ENCODE peak calls at places on chromosome 22, in eight cellular contexts. R is central memory CD4-positive, alpha-beta T cell; C is hepatic stellate cell; T is GM23338; Q is COLO829; Z is DMS153; K is activated T-helper 1 cell treated with anti-CD3 and anti-CD28 coated beads, Interleukin-12 subunit alpha, Interleukin-12 subunit beta, Interleukin-2, Interleukin-4 antibody, amounts not matched to agents 30 ng/mL and 10 ng/mL and 1 ng/mL, durations not matched to agents 14 hours and 24 hours and 36 hours; H is T-helper 1 cell. A is an unnamed sample.

GRCh38 chr22:46971141-46971775 is 208.8 kb downstream of the TBC1D22A start:
- DNase-seq in H (no peak), Z (peak; percentile 28), Q (no peak), C (no peak), R (no peak), T (no peak), K (no peak), A (no peak)

GRCh38 chr22:29510542-29510941 is 30.5 kb downstream of the NEFH start:
- DNase-seq in Q (no peak), K (no peak), T (no peak), C (no peak), Z (no peak), H (no peak), R (no peak), A (no peak)

GRCh38 chr22:30021881-30022619 is 58.2 kb upstream of the HORMAD2 start:
- DNase-seq in H (no peak), R (no peak), T (no peak), K (no peak), Z (no peak), Q (no peak), C (no peak), A (no peak)

GRCh38 chr22:26648761-26649363 is 8.5 kb upstream of the MIAT start:
- DNase-seq in K (no peak), R (no peak), Q (no peak), H (no peak), Z (no peak), C (no peak), T (no peak), A (no peak)

GRCh38 chr22:47380692-47381091 is 618.2 kb downstream of the TBC1D22A start:
- DNase-seq in R (no peak), Q (no peak), T (no peak), Z (no peak), K (no peak), C (no peak), H (no peak), A (no peak)

GRCh38 chr22:38313384-38313955 is 3.8 kb downstream of the CSNK1E start:
- DNase-seq in T (no peak), H (no peak), R (peak; percentile 36), C (peak; percentile 85), K (no peak), Z (no peak), Q (no peak), A (no peak)

GRCh38 chr22:21995660-21996059 is 13.1 kb upstream of the TOP3B start:
- DNase-seq in K (no peak), Z (no peak), R (no peak), C (no peak), T (no peak), H (no peak), Q (no peak), A (no peak)

GRCh38 chr22:43308451-43309235 is 34.5 kb downstream of the SCUBE1 start:
- DNase-seq in Q (no peak), R (no peak), K (no peak), Z (peak; percentile 34), H (no peak), T (peak; percentile 34), C (no peak), A (no peak)

GRCh38 chr22:20741634-20742581 is 32.0 kb upstream of the SERPIND1 start:
- DNase-seq in R (peak; percentile 31), C (peak; percentile 18), Z (no peak), Q (peak; percentile 62), H (peak; percentile 47), K (peak; percentile 15), T (peak; percentile 77), A (peak; percentile 44)

GRCh38 chr22:46813816-46814597 is 51.6 kb downstream of the TBC1D22A start:
- DNase-seq in C (peak; percentile 55), R (no peak), Q (no peak), K (no peak), H (no peak), T (no peak), Z (no peak), A (no peak)

GRCh38 chr22:49005557-49005956 is 822.1 kb downstream of the BRD1 start:
- DNase-seq in T (no peak), H (no peak), K (no peak), Q (no peak), R (no peak), C (no peak), Z (no peak), A (no peak)

GRCh38 chr22:49574861-49575702 is 252.6 kb downstream of the BRD1 start:
- DNase-seq in T (no peak), Z (no peak), C (no peak), Q (no peak), R (no peak), H (no peak), K (no peak), A (no peak)

GRCh38 chr22:41902016-41902415 is 12.9 kb downstream of the SHISA8 start:
- DNase-seq in Z (no peak), H (no peak), T (no peak), K (no peak), R (no peak), Q (no peak), C (no peak), A (no peak)

GRCh38 chr22:43967069-43967468 is 11.8 kb downstream of the SAMM50 start:
- DNase-seq in R (no peak), H (no peak), C (no peak), K (no peak), T (no peak), Q (no peak), Z (no peak), A (no peak)

GRCh38 chr22:40951795-40952602 is 821 bp downstream of the RBX1 start:
- DNase-seq in C (no peak), T (peak; percentile 23), R (no peak), H (no peak), K (no peak), Q (no peak), Z (no peak), A (no peak)

GRCh38 chr22:50403701-50404101 is 60.6 kb downstream of the PPP6R2 start:
- DNase-seq in T (no peak), H (no peak), K (no peak), R (no peak), Q (no peak), Z (no peak), C (no peak), A (no peak)

GRCh38 chr22:47310601-47311000 is 548.2 kb downstream of the TBC1D22A start:
- DNase-seq in Z (no peak), C (no peak), Q (no peak), T (no peak), R (no peak), H (no peak), K (no peak), A (no peak)

GRCh38 chr22:33666661-33667619 is 253.3 kb downstream of the LARGE1 start:
- DNase-seq in R (no peak), Z (no peak), K (no peak), C (no peak), Q (no peak), H (no peak), T (peak; percentile 60), A (no peak)

GRCh38 chr22:46369716-46370583 is 34.4 kb downstream of the TRMU start:
- DNase-seq in H (no peak), C (no peak), K (no peak), R (no peak), Z (no peak), T (no peak), Q (no peak), A (no peak)

GRCh38 chr22:31075961-31076360 is 5.2 kb upstream of the SMTN start:
- DNase-seq in K (no peak), T (no peak), Z (no peak), Q (no peak), C (peak; percentile 58), R (no peak), H (no peak), A (no peak)

GRCh38 chr22:42509548-42509947 is 10.0 kb downstream of the RRP7A start:
- DNase-seq in Q (no peak), Z (no peak), K (no peak), R (no peak), H (no peak), C (no peak), T (no peak), A (no peak)

GRCh38 chr22:35649026-35649553 is 844 bp downstream of the APOL6 start:
- DNase-seq in H (no peak), C (no peak), Z (no peak), K (no peak), T (no peak), Q (no peak), R (no peak), A (no peak)

GRCh38 chr22:20069331-20070042 is 10.6 kb upstream of the DGCR8 start:
- DNase-seq in T (no peak), K (no peak), Q (no peak), H (no peak), C (no peak), Z (no peak), R (no peak), A (no peak)

GRCh38 chr22:17085277-17086091 is 684 bp downstream of the IL17RA start:
- DNase-seq in R (no peak), K (no peak), Q (no peak), C (no peak), H (no peak), Z (no peak), T (peak; percentile 46), A (peak; percentile 43)

GRCh38 chr22:35205956-35206355 is 51.3 kb upstream of the HMGXB4 start:
- DNase-seq in C (no peak), T (no peak), R (no peak), H (no peak), Z (no peak), Q (no peak), K (no peak), A (no peak)

GRCh38 chr22:44454113-44454769 is 43.8 kb downstream of the RTL6 start:
- DNase-seq in T (no peak), K (no peak), R (no peak), H (no peak), Z (no peak), C (no peak), Q (no peak), A (no peak)

GRCh38 chr22:22449819-22450218 is 58.7 kb downstream of the ZNF280B start:
- DNase-seq in R (no peak), Z (no peak), H (no peak), K (no peak), C (no peak), Q (no peak), T (no peak), A (no peak)

GRCh38 chr22:49541451-49542230 is 286.0 kb downstream of the BRD1 start:
- DNase-seq in Z (no peak), R (no peak), K (no peak), Q (no peak), H (no peak), C (no peak), T (no peak), A (no peak)

GRCh38 chr22:35467788-35468187 is 67.8 kb downstream of the MCM5 start:
- DNase-seq in Q (peak; percentile 88), Z (peak; percentile 65), C (no peak), R (no peak), K (no peak), T (peak; percentile 36), H (no peak), A (no peak)

GRCh38 chr22:42417645-42418303 is 14.4 kb downstream of the NFAM1 start:
- DNase-seq in Z (no peak), T (no peak), K (no peak), C (no peak), Q (no peak), H (no peak), R (no peak), A (no peak)

GRCh38 chr22:23744001-23744400 is 6.9 kb downstream of the ZNF70 start:
- DNase-seq in R (no peak), T (no peak), Q (no peak), C (no peak), K (no peak), Z (no peak), H (no peak), A (no peak)

GRCh38 chr22:37186228-37186996 is 1.6 kb downstream of the C1QTNF6 start:
- DNase-seq in C (peak; percentile 91), Z (peak; percentile 77), K (peak; percentile 31), R (peak; percentile 69), H (peak; percentile 52), T (peak; percentile 87), Q (peak; percentile 83), A (no peak)

GRCh38 chr22:36921309-36922096 is 8.1 kb downstream of the CSF2RB start:
- DNase-seq in H (no peak), R (no peak), K (no peak), Q (no peak), T (no peak), C (no peak), Z (no peak), A (no peak)

GRCh38 chr22:42434748-42435425 is 2.7 kb upstream of the NFAM1 start:
- DNase-seq in H (no peak), T (no peak), Z (peak; percentile 19), C (no peak), R (no peak), K (no peak), Q (no peak), A (no peak)

A was measured in activated CD4-positive, alpha-beta T cell treated with anti-CD3 and anti-CD28 coated beads, Interleukin-2, amount 50 U/mL, for 4 hours.